ENCODE peak calls at places on chromosome 1, in four cellular contexts. One of them, this sample, is unnamed.
A peak's percentile ranks its signal among the peaks of the same experiment; 100 is the strongest.

GRCh38 chr1:94873520-94874351 is 53.2 kb downstream of the CNN3 start:
- DNase-seq in stimulated activated CD8-positive, alpha-beta memory T cell treated with anti-CD3 and anti-CD28 coated beads, Interleukin-7, amount 100 ng/mL, for 1 hour: no peak
- DNase-seq in COR-L47: peak; percentile 61
- DNase-seq in transverse colon: no peak
- DNase-seq in this sample: no peak

GRCh38 chr1:21586926-21587601 is 77.8 kb downstream of the ALPL start:
- DNase-seq in stimulated activated CD8-positive, alpha-beta memory T cell treated with anti-CD3 and anti-CD28 coated beads, Interleukin-7, amount 100 ng/mL, for 1 hour: no peak
- DNase-seq in transverse colon: peak; percentile 25
- DNase-seq in COR-L47: no peak
- DNase-seq in this sample: peak; percentile 70

GRCh38 chr1:98962156-98962555 is 42.5 kb downstream of the PLPPR5 start:
- DNase-seq in COR-L47: no peak
- DNase-seq in transverse colon: no peak
- DNase-seq in stimulated activated CD8-positive, alpha-beta memory T cell treated with anti-CD3 and anti-CD28 coated beads, Interleukin-7, amount 100 ng/mL, for 1 hour: no peak
- DNase-seq in this sample: no peak

GRCh38 chr1:225470691-225471452 is 43.0 kb upstream of the LBR start:
- DNase-seq in transverse colon: no peak
- DNase-seq in stimulated activated CD8-positive, alpha-beta memory T cell treated with anti-CD3 and anti-CD28 coated beads, Interleukin-7, amount 100 ng/mL, for 1 hour: no peak
- DNase-seq in COR-L47: no peak
- DNase-seq in this sample: no peak

GRCh38 chr1:47409311-47410085 is 6.6 kb upstream of the FOXE3 start:
- DNase-seq in COR-L47: no peak
- DNase-seq in stimulated activated CD8-positive, alpha-beta memory T cell treated with anti-CD3 and anti-CD28 coated beads, Interleukin-7, amount 100 ng/mL, for 1 hour: no peak
- DNase-seq in transverse colon: no peak
- DNase-seq in this sample: no peak

GRCh38 chr1:198669023-198669698 is 30.3 kb downstream of the PTPRC start:
- DNase-seq in COR-L47: no peak
- DNase-seq in transverse colon: no peak
- DNase-seq in stimulated activated CD8-positive, alpha-beta memory T cell treated with anti-CD3 and anti-CD28 coated beads, Interleukin-7, amount 100 ng/mL, for 1 hour: no peak
- DNase-seq in this sample: no peak

GRCh38 chr1:22689505-22689904 is 21.1 kb upstream of the EPHB2 start:
- DNase-seq in COR-L47: peak; percentile 87
- DNase-seq in transverse colon: no peak
- DNase-seq in stimulated activated CD8-positive, alpha-beta memory T cell treated with anti-CD3 and anti-CD28 coated beads, Interleukin-7, amount 100 ng/mL, for 1 hour: no peak
- DNase-seq in this sample: peak; percentile 76

GRCh38 chr1:15749399-15750291 is 7.3 kb downstream of the TMEM82 start:
- DNase-seq in COR-L47: no peak
- DNase-seq in transverse colon: no peak
- DNase-seq in stimulated activated CD8-positive, alpha-beta memory T cell treated with anti-CD3 and anti-CD28 coated beads, Interleukin-7, amount 100 ng/mL, for 1 hour: no peak
- DNase-seq in this sample: no peak

GRCh38 chr1:909861-910310 is 13.8 kb upstream of the SAMD11 start:
- DNase-seq in stimulated activated CD8-positive, alpha-beta memory T cell treated with anti-CD3 and anti-CD28 coated beads, Interleukin-7, amount 100 ng/mL, for 1 hour: no peak
- DNase-seq in transverse colon: peak; percentile 7
- DNase-seq in COR-L47: no peak
- DNase-seq in this sample: no peak

GRCh38 chr1:20323613-20323920 is 32.9 kb downstream of the VWA5B1 start:
- DNase-seq in stimulated activated CD8-positive, alpha-beta memory T cell treated with anti-CD3 and anti-CD28 coated beads, Interleukin-7, amount 100 ng/mL, for 1 hour: no peak
- DNase-seq in COR-L47: no peak
- DNase-seq in transverse colon: no peak
- DNase-seq in this sample: no peak